ENCODE peak calls at places on chromosome 12, in nine cellular contexts. One of them, this sample, is unnamed.

GRCh38 chr12:68613209-68613904 is 2.7 kb downstream of the RAP1B start:
- DNase-seq in CD4-positive, alpha-beta T cell: peak; percentile 30
- DNase-seq in activated naive CD4-positive, alpha-beta T cell: no peak
- DNase-seq in esophagus muscularis mucosa: no peak
- DNase-seq in NCI-H2081 treated with DMSO at 0.1 percent for 48 hours: no peak
- DNase-seq in GM06990: no peak
- DNase-seq in GM23248: no peak
- DNase-seq in iris pigment epithelial cell: no peak
- DNase-seq in GM03348: no peak
- DNase-seq in this sample: peak; percentile 18

GRCh38 chr12:19808371-19808770 is 369.1 kb downstream of the AEBP2 start:
- DNase-seq in GM03348: no peak
- DNase-seq in activated naive CD4-positive, alpha-beta T cell: no peak
- DNase-seq in GM23248: no peak
- DNase-seq in GM06990: no peak
- DNase-seq in NCI-H2081 treated with DMSO at 0.1 percent for 48 hours: no peak
- DNase-seq in CD4-positive, alpha-beta T cell: no peak
- DNase-seq in esophagus muscularis mucosa: no peak
- DNase-seq in iris pigment epithelial cell: no peak
- DNase-seq in this sample: no peak

GRCh38 chr12:53391667-53392244 is 11.8 kb downstream of the SP1 start:
- DNase-seq in CD4-positive, alpha-beta T cell: no peak
- DNase-seq in esophagus muscularis mucosa: no peak
- DNase-seq in GM03348: no peak
- DNase-seq in GM06990: no peak
- DNase-seq in NCI-H2081 treated with DMSO at 0.1 percent for 48 hours: no peak
- DNase-seq in iris pigment epithelial cell: no peak
- DNase-seq in activated naive CD4-positive, alpha-beta T cell: no peak
- DNase-seq in GM23248: no peak
- DNase-seq in this sample: no peak

GRCh38 chr12:67701121-67701520 is 52.6 kb downstream of the DYRK2 start:
- DNase-seq in GM23248: peak; percentile 82
- DNase-seq in GM06990: no peak
- DNase-seq in esophagus muscularis mucosa: no peak
- DNase-seq in NCI-H2081 treated with DMSO at 0.1 percent for 48 hours: no peak
- DNase-seq in CD4-positive, alpha-beta T cell: no peak
- DNase-seq in activated naive CD4-positive, alpha-beta T cell: no peak
- DNase-seq in iris pigment epithelial cell: peak; percentile 34
- DNase-seq in GM03348: no peak
- DNase-seq in this sample: no peak

GRCh38 chr12:6530576-6531260 is 3.6 kb upstream of the GAPDH start:
- DNase-seq in GM06990: no peak
- DNase-seq in esophagus muscularis mucosa: no peak
- DNase-seq in activated naive CD4-positive, alpha-beta T cell: no peak
- DNase-seq in GM23248: no peak
- DNase-seq in GM03348: no peak
- DNase-seq in NCI-H2081 treated with DMSO at 0.1 percent for 48 hours: no peak
- DNase-seq in iris pigment epithelial cell: no peak
- DNase-seq in CD4-positive, alpha-beta T cell: no peak
- DNase-seq in this sample: no peak

GRCh38 chr12:102063066-102063465 is 1.3 kb upstream of the WASHC3 start:
- DNase-seq in GM23248: no peak
- DNase-seq in activated naive CD4-positive, alpha-beta T cell: no peak
- DNase-seq in CD4-positive, alpha-beta T cell: no peak
- DNase-seq in NCI-H2081 treated with DMSO at 0.1 percent for 48 hours: no peak
- DNase-seq in esophagus muscularis mucosa: no peak
- DNase-seq in iris pigment epithelial cell: no peak
- DNase-seq in GM03348: no peak
- DNase-seq in GM06990: no peak
- DNase-seq in this sample: peak; percentile 28

GRCh38 chr12:52121848-52122838 is 42.6 kb downstream of the SMIM41 start:
- DNase-seq in iris pigment epithelial cell: peak; percentile 46
- DNase-seq in esophagus muscularis mucosa: no peak
- DNase-seq in NCI-H2081 treated with DMSO at 0.1 percent for 48 hours: peak; percentile 13
- DNase-seq in GM03348: peak; percentile 86
- DNase-seq in GM23248: peak; percentile 77
- DNase-seq in CD4-positive, alpha-beta T cell: peak; percentile 39
- DNase-seq in activated naive CD4-positive, alpha-beta T cell: peak; percentile 41
- DNase-seq in GM06990: peak; percentile 70
- DNase-seq in this sample: peak; percentile 52

GRCh38 chr12:104698871-104699270 is 242.1 kb downstream of the CHST11 start:
- DNase-seq in iris pigment epithelial cell: no peak
- DNase-seq in activated naive CD4-positive, alpha-beta T cell: no peak
- DNase-seq in esophagus muscularis mucosa: no peak
- DNase-seq in CD4-positive, alpha-beta T cell: no peak
- DNase-seq in GM03348: peak; percentile 52
- DNase-seq in GM06990: no peak
- DNase-seq in GM23248: peak; percentile 82
- DNase-seq in NCI-H2081 treated with DMSO at 0.1 percent for 48 hours: no peak
- DNase-seq in this sample: no peak

GRCh38 chr12:53956251-53956887 is 1.7 kb downstream of the HOXC12 start:
- DNase-seq in esophagus muscularis mucosa: no peak
- DNase-seq in GM23248: no peak
- DNase-seq in activated naive CD4-positive, alpha-beta T cell: no peak
- DNase-seq in iris pigment epithelial cell: no peak
- DNase-seq in GM03348: no peak
- DNase-seq in CD4-positive, alpha-beta T cell: no peak
- DNase-seq in GM06990: no peak
- DNase-seq in NCI-H2081 treated with DMSO at 0.1 percent for 48 hours: no peak
- DNase-seq in this sample: no peak

GRCh38 chr12:675562-675961 is 12.3 kb upstream of the NINJ2 start:
- DNase-seq in GM06990: no peak
- DNase-seq in CD4-positive, alpha-beta T cell: no peak
- DNase-seq in GM23248: no peak
- DNase-seq in iris pigment epithelial cell: no peak
- DNase-seq in activated naive CD4-positive, alpha-beta T cell: no peak
- DNase-seq in GM03348: no peak
- DNase-seq in esophagus muscularis mucosa: no peak
- DNase-seq in NCI-H2081 treated with DMSO at 0.1 percent for 48 hours: no peak
- DNase-seq in this sample: no peak

GRCh38 chr12:79925492-79925891 is 9.4 kb downstream of the PPP1R12A start:
- DNase-seq in GM03348: no peak
- DNase-seq in GM06990: no peak
- DNase-seq in iris pigment epithelial cell: no peak
- DNase-seq in NCI-H2081 treated with DMSO at 0.1 percent for 48 hours: no peak
- DNase-seq in esophagus muscularis mucosa: no peak
- DNase-seq in activated naive CD4-positive, alpha-beta T cell: no peak
- DNase-seq in GM23248: no peak
- DNase-seq in CD4-positive, alpha-beta T cell: no peak
- DNase-seq in this sample: no peak

GRCh38 chr12:26614217-26614616 is 218.8 kb downstream of the ITPR2 start:
- DNase-seq in activated naive CD4-positive, alpha-beta T cell: no peak
- DNase-seq in GM23248: peak; percentile 52
- DNase-seq in iris pigment epithelial cell: peak; percentile 31
- DNase-seq in CD4-positive, alpha-beta T cell: no peak
- DNase-seq in esophagus muscularis mucosa: no peak
- DNase-seq in GM03348: peak; percentile 21
- DNase-seq in GM06990: no peak
- DNase-seq in NCI-H2081 treated with DMSO at 0.1 percent for 48 hours: no peak
- DNase-seq in this sample: peak; percentile 11

GRCh38 chr12:53791735-53792326 is 40.1 kb upstream of the CISTR start:
- DNase-seq in activated naive CD4-positive, alpha-beta T cell: no peak
- DNase-seq in GM23248: peak; percentile 28
- DNase-seq in esophagus muscularis mucosa: no peak
- DNase-seq in CD4-positive, alpha-beta T cell: no peak
- DNase-seq in GM03348: peak; percentile 42
- DNase-seq in iris pigment epithelial cell: no peak
- DNase-seq in GM06990: no peak
- DNase-seq in NCI-H2081 treated with DMSO at 0.1 percent for 48 hours: no peak
- DNase-seq in this sample: peak; percentile 11

GRCh38 chr12:48972213-48973021 is 882 bp upstream of the WNT10B start:
- DNase-seq in GM06990: no peak
- DNase-seq in NCI-H2081 treated with DMSO at 0.1 percent for 48 hours: no peak
- DNase-seq in CD4-positive, alpha-beta T cell: no peak
- DNase-seq in iris pigment epithelial cell: no peak
- DNase-seq in activated naive CD4-positive, alpha-beta T cell: no peak
- DNase-seq in esophagus muscularis mucosa: no peak
- DNase-seq in GM23248: peak; percentile 71
- DNase-seq in GM03348: no peak
- DNase-seq in this sample: no peak

GRCh38 chr12:11653215-11653753 is 3.8 kb downstream of the ETV6 start:
- DNase-seq in GM23248: peak; percentile 23
- DNase-seq in esophagus muscularis mucosa: no peak
- DNase-seq in iris pigment epithelial cell: peak; percentile 35
- DNase-seq in activated naive CD4-positive, alpha-beta T cell: no peak
- DNase-seq in GM03348: no peak
- DNase-seq in NCI-H2081 treated with DMSO at 0.1 percent for 48 hours: no peak
- DNase-seq in CD4-positive, alpha-beta T cell: no peak
- DNase-seq in GM06990: peak; percentile 43
- DNase-seq in this sample: peak; percentile 20

GRCh38 chr12:88882662-88883061 is 302.4 kb upstream of the KITLG start:
- DNase-seq in GM23248: no peak
- DNase-seq in CD4-positive, alpha-beta T cell: no peak
- DNase-seq in GM06990: no peak
- DNase-seq in GM03348: no peak
- DNase-seq in iris pigment epithelial cell: no peak
- DNase-seq in NCI-H2081 treated with DMSO at 0.1 percent for 48 hours: no peak
- DNase-seq in esophagus muscularis mucosa: no peak
- DNase-seq in activated naive CD4-positive, alpha-beta T cell: no peak
- DNase-seq in this sample: no peak

GRCh38 chr12:6167327-6168280 is 32.6 kb upstream of the CD9 start:
- DNase-seq in GM23248: peak; percentile 98
- DNase-seq in iris pigment epithelial cell: peak; percentile 98
- DNase-seq in NCI-H2081 treated with DMSO at 0.1 percent for 48 hours: no peak
- DNase-seq in GM03348: peak; percentile 89
- DNase-seq in CD4-positive, alpha-beta T cell: no peak
- DNase-seq in activated naive CD4-positive, alpha-beta T cell: no peak
- DNase-seq in GM06990: peak; percentile 61
- DNase-seq in esophagus muscularis mucosa: no peak
- DNase-seq in this sample: peak; percentile 80

GRCh38 chr12:26176725-26177124 is 18.6 kb upstream of the SSPN start:
- DNase-seq in activated naive CD4-positive, alpha-beta T cell: no peak
- DNase-seq in GM23248: no peak
- DNase-seq in CD4-positive, alpha-beta T cell: no peak
- DNase-seq in iris pigment epithelial cell: no peak
- DNase-seq in esophagus muscularis mucosa: no peak
- DNase-seq in NCI-H2081 treated with DMSO at 0.1 percent for 48 hours: no peak
- DNase-seq in GM06990: no peak
- DNase-seq in GM03348: no peak
- DNase-seq in this sample: peak; percentile 81

GRCh38 chr12:93041416-93041815 is 112.3 kb upstream of the EEA1 start:
- DNase-seq in CD4-positive, alpha-beta T cell: no peak
- DNase-seq in GM06990: no peak
- DNase-seq in GM23248: no peak
- DNase-seq in iris pigment epithelial cell: no peak
- DNase-seq in GM03348: no peak
- DNase-seq in esophagus muscularis mucosa: peak; percentile 53
- DNase-seq in activated naive CD4-positive, alpha-beta T cell: no peak
- DNase-seq in NCI-H2081 treated with DMSO at 0.1 percent for 48 hours: no peak
- DNase-seq in this sample: no peak

GRCh38 chr12:4141344-4142270 is 132.0 kb upstream of the CCND2 start:
- DNase-seq in GM23248: no peak
- DNase-seq in GM06990: no peak
- DNase-seq in GM03348: no peak
- DNase-seq in CD4-positive, alpha-beta T cell: no peak
- DNase-seq in activated naive CD4-positive, alpha-beta T cell: no peak
- DNase-seq in NCI-H2081 treated with DMSO at 0.1 percent for 48 hours: no peak
- DNase-seq in iris pigment epithelial cell: no peak
- DNase-seq in esophagus muscularis mucosa: no peak
- DNase-seq in this sample: no peak

GRCh38 chr12:20701106-20701505 is 6.0 kb downstream of the SLCO1C1 start:
- DNase-seq in esophagus muscularis mucosa: no peak
- DNase-seq in CD4-positive, alpha-beta T cell: no peak
- DNase-seq in GM23248: no peak
- DNase-seq in GM06990: no peak
- DNase-seq in NCI-H2081 treated with DMSO at 0.1 percent for 48 hours: no peak
- DNase-seq in iris pigment epithelial cell: no peak
- DNase-seq in activated naive CD4-positive, alpha-beta T cell: no peak
- DNase-seq in GM03348: no peak
- DNase-seq in this sample: no peak

GRCh38 chr12:7716391-7716790 is 5.2 kb downstream of the DPPA3 start:
- DNase-seq in GM03348: peak; percentile 20
- DNase-seq in GM06990: no peak
- DNase-seq in iris pigment epithelial cell: no peak
- DNase-seq in NCI-H2081 treated with DMSO at 0.1 percent for 48 hours: no peak
- DNase-seq in activated naive CD4-positive, alpha-beta T cell: no peak
- DNase-seq in CD4-positive, alpha-beta T cell: no peak
- DNase-seq in esophagus muscularis mucosa: no peak
- DNase-seq in GM23248: peak; percentile 5
- DNase-seq in this sample: peak; percentile 31

GRCh38 chr12:49885663-49886461 is 17.8 kb downstream of the FAIM2 start:
- DNase-seq in CD4-positive, alpha-beta T cell: no peak
- DNase-seq in esophagus muscularis mucosa: no peak
- DNase-seq in GM23248: no peak
- DNase-seq in activated naive CD4-positive, alpha-beta T cell: no peak
- DNase-seq in iris pigment epithelial cell: no peak
- DNase-seq in GM06990: no peak
- DNase-seq in GM03348: no peak
- DNase-seq in NCI-H2081 treated with DMSO at 0.1 percent for 48 hours: no peak
- DNase-seq in this sample: no peak

GRCh38 chr12:88579941-88580871 is at the start of gene KITLG:
- DNase-seq in CD4-positive, alpha-beta T cell: no peak
- DNase-seq in GM03348: peak; percentile 94
- DNase-seq in activated naive CD4-positive, alpha-beta T cell: no peak
- DNase-seq in GM23248: peak; percentile 95
- DNase-seq in iris pigment epithelial cell: peak; percentile 91
- DNase-seq in GM06990: peak; percentile 44
- DNase-seq in NCI-H2081 treated with DMSO at 0.1 percent for 48 hours: peak; percentile 64
- DNase-seq in esophagus muscularis mucosa: peak; percentile 95
- DNase-seq in this sample: peak; percentile 87

GRCh38 chr12:41122894-41123293 is 65.2 kb upstream of the PDZRN4 start:
- DNase-seq in activated naive CD4-positive, alpha-beta T cell: no peak
- DNase-seq in NCI-H2081 treated with DMSO at 0.1 percent for 48 hours: no peak
- DNase-seq in iris pigment epithelial cell: no peak
- DNase-seq in GM06990: no peak
- DNase-seq in CD4-positive, alpha-beta T cell: no peak
- DNase-seq in GM03348: no peak
- DNase-seq in esophagus muscularis mucosa: no peak
- DNase-seq in GM23248: no peak
- DNase-seq in this sample: no peak

GRCh38 chr12:113862570-113863454 is 103.3 kb downstream of the RBM19 start:
- DNase-seq in GM23248: peak; percentile 14
- DNase-seq in iris pigment epithelial cell: peak; percentile 79
- DNase-seq in GM03348: no peak
- DNase-seq in activated naive CD4-positive, alpha-beta T cell: no peak
- DNase-seq in NCI-H2081 treated with DMSO at 0.1 percent for 48 hours: no peak
- DNase-seq in esophagus muscularis mucosa: no peak
- DNase-seq in CD4-positive, alpha-beta T cell: no peak
- DNase-seq in GM06990: peak; percentile 48
- DNase-seq in this sample: no peak

GRCh38 chr12:45184145-45184958 is 31.5 kb upstream of the ANO6 start:
- DNase-seq in CD4-positive, alpha-beta T cell: no peak
- DNase-seq in NCI-H2081 treated with DMSO at 0.1 percent for 48 hours: no peak
- DNase-seq in GM23248: no peak
- DNase-seq in GM03348: no peak
- DNase-seq in iris pigment epithelial cell: no peak
- DNase-seq in esophagus muscularis mucosa: no peak
- DNase-seq in GM06990: no peak
- DNase-seq in activated naive CD4-positive, alpha-beta T cell: no peak
- DNase-seq in this sample: no peak

GRCh38 chr12:65427646-65428045 is 149.2 kb downstream of the MSRB3 start:
- DNase-seq in GM06990: no peak
- DNase-seq in GM23248: no peak
- DNase-seq in esophagus muscularis mucosa: no peak
- DNase-seq in CD4-positive, alpha-beta T cell: no peak
- DNase-seq in NCI-H2081 treated with DMSO at 0.1 percent for 48 hours: no peak
- DNase-seq in activated naive CD4-positive, alpha-beta T cell: no peak
- DNase-seq in GM03348: no peak
- DNase-seq in iris pigment epithelial cell: no peak
- DNase-seq in this sample: no peak

GRCh38 chr12:105334001-105334400 is 3.5 kb downstream of the C12orf75 start:
- DNase-seq in activated naive CD4-positive, alpha-beta T cell: no peak
- DNase-seq in iris pigment epithelial cell: peak; percentile 93
- DNase-seq in GM23248: peak; percentile 67
- DNase-seq in esophagus muscularis mucosa: peak; percentile 72
- DNase-seq in NCI-H2081 treated with DMSO at 0.1 percent for 48 hours: no peak
- DNase-seq in GM06990: no peak
- DNase-seq in CD4-positive, alpha-beta T cell: no peak
- DNase-seq in GM03348: peak; percentile 38
- DNase-seq in this sample: no peak

GRCh38 chr12:92360543-92360942 is 214.9 kb upstream of the BTG1 start:
- DNase-seq in esophagus muscularis mucosa: no peak
- DNase-seq in CD4-positive, alpha-beta T cell: no peak
- DNase-seq in activated naive CD4-positive, alpha-beta T cell: no peak
- DNase-seq in GM06990: no peak
- DNase-seq in GM23248: no peak
- DNase-seq in NCI-H2081 treated with DMSO at 0.1 percent for 48 hours: no peak
- DNase-seq in iris pigment epithelial cell: peak; percentile 21
- DNase-seq in GM03348: no peak
- DNase-seq in this sample: peak; percentile 40

This sample was measured in small intestine.